ENCODE peak calls at places on chromosomes 7 and 10, in four cellular contexts. K is tibial artery; C is CD8-positive, alpha-beta memory T cell; A is keratinocyte. G is an unnamed sample.

GRCh38 chr10:110568055-110568735 is 700 bp downstream of the SMC3 start:
- DNase-seq in K (peak), C (peak), A (no peak), G (peak)

GRCh38 chr10:60114765-60115586 is 208.6 kb upstream of the CCDC6 start:
- DNase-seq in K (no peak), C (no peak), A (no peak), G (no peak)

GRCh38 chr7:128902761-128903585 is 7.5 kb downstream of the KCP start:
- DNase-seq in K (peak), C (no peak), A (no peak), G (no peak)

GRCh38 chr7:28328161-28328560 is 84.2 kb upstream of the CREB5 start:
- DNase-seq in K (no peak), C (no peak), A (no peak), G (no peak)

GRCh38 chr10:58909881-58910280 is 266.6 kb upstream of the PHYHIPL start:
- DNase-seq in K (no peak), C (no peak), A (no peak), G (no peak)

GRCh38 chr10:72278668-72279393 is 5.1 kb downstream of the DDIT4 start:
- DNase-seq in K (no peak), C (no peak), A (no peak), G (no peak)

GRCh38 chr10:29532256-29532878 is 102.4 kb downstream of the SVIL start:
- DNase-seq in K (no peak), C (no peak), A (no peak), G (no peak)

GRCh38 chr7:88396295-88396947 is 89.7 kb upstream of the STEAP4 start:
- DNase-seq in K (no peak), C (no peak), A (no peak), G (no peak)

GRCh38 chr10:14736600-14737081 is 38.1 kb downstream of the FAM107B start:
- DNase-seq in K (peak), C (no peak), A (no peak), G (no peak)

GRCh38 chr7:116810267-116811116 is 51.9 kb upstream of the CAPZA2 start:
- DNase-seq in K (no peak), C (no peak), A (no peak), G (no peak)

GRCh38 chr10:103193820-103194529 is 903 bp upstream of the NT5C2 start:
- DNase-seq in K (no peak), C (no peak), A (no peak), G (no peak)

GRCh38 chr10:3624367-3624766 is 160.6 kb downstream of the KLF6 start:
- DNase-seq in K (no peak), C (no peak), A (no peak), G (no peak)

GRCh38 chr7:111238891-111239290 is 148.0 kb downstream of the LRRN3 start:
- DNase-seq in K (no peak), C (no peak), A (no peak), G (no peak)

GRCh38 chr10:99906470-99906869 is 103.3 kb downstream of the DNMBP start:
- DNase-seq in K (peak), C (no peak), A (peak), G (no peak)

GRCh38 chr10:17053061-17053460 is 76.5 kb downstream of the CUBN start:
- DNase-seq in K (no peak), C (no peak), A (no peak), G (no peak)

GRCh38 chr7:50502001-50502684 is 52.0 kb upstream of the FIGNL1 start:
- DNase-seq in K (peak), C (no peak), A (peak), G (no peak)

GRCh38 chr10:130802301-130802700 is 509.2 kb downstream of the TCERG1L start:
- DNase-seq in K (no peak), C (no peak), A (no peak), G (no peak)

GRCh38 chr10:31630866-31631567 is 297.6 kb downstream of the ARHGAP12 start:
- DNase-seq in K (no peak), C (no peak), A (no peak), G (no peak)

GRCh38 chr7:133382775-133383559 is 130.1 kb downstream of the EXOC4 start:
- DNase-seq in K (no peak), C (no peak), A (no peak), G (no peak)

GRCh38 chr7:138726288-138726687 is 25.1 kb upstream of the SVOPL start:
- DNase-seq in K (no peak), C (no peak), A (no peak), G (no peak)

GRCh38 chr10:79054203-79055099 is 14.3 kb upstream of the ZMIZ1 start:
- DNase-seq in K (peak), C (no peak), A (no peak), G (no peak)

GRCh38 chr10:107915277-107915634 is 750.8 kb upstream of the SORCS1 start:
- DNase-seq in K (no peak), C (no peak), A (no peak), G (no peak)

GRCh38 chr7:30433506-30433905 is 45.1 kb downstream of the NOD1 start:
- DNase-seq in K (no peak), C (no peak), A (no peak), G (no peak)

GRCh38 chr7:22481726-22482125 is 18.3 kb downstream of the STEAP1B start:
- DNase-seq in K (no peak), C (no peak), A (no peak), G (no peak)

DNA sequence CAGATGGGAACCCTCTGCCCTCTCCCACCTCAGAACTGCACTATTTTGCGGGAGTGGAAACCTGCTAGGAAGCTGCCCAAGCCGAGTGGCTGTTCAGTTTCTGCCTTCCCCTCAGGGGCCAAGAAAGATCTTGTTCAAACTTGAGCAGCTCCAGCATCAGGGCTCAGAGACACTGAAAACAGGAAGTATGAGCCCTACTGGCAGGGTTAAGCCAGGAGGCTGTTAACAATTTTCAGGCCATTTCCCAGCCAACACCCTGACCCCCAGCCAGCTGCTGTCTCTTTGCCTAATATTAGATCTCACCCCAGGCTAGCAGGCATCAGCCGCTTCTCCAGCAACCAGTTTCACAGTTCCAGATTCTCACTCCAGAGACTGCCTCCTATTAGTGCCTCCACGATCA is 9.2 kb downstream of the PLAU start:
- DNase-seq in K (peak), C (no peak), A (no peak), G (no peak)
- H3K27ac ChIP-seq in K (peak), C (no peak), A (peak), G (no peak)

DNA sequence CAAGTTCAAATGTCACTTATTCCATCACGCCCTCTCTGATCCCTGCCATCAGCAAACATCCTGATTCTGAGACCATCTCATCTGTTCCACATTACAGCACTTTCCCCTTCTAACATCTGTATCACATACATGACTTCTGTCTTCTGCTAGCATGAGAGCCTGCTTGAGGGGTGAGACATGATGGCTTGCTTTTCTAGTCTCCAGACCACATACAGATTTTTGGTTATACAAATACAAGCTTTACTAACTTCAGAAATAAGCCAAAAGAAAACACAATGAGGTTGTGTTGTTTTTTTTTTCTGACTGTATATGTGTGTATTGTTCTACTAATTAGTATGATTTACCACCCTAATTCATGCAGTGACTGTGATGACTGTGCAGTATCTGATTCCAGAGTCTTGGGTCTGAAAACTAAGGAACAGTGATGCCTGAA is 34.3 kb downstream of the NAPEPLD start:
- DNase-seq in K (no peak), C (no peak), A (no peak), G (no peak)
- H3K27ac ChIP-seq in K (no peak), C (no peak), A (no peak), G (peak)

DNA sequence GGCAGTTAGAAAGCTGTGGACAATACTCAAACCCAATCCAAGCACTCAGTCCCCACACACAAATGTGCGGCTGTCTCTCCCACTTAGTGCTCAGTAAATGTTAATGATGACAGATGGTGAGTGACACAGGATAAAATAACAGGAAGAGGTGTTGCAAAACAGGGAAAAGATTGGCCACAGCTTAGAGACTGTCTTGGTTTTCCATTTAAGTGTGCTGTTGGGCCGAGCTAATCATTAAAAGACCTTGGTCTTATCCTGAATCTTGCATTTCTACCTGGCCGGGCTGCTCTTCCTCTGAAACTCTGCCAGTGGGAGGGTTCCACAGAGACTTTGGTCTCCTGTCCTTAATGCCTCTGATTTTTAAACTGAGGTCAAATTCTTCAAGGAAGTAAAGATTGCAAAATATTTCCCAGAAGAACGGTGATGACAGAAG is 113.1 kb upstream of the RNF32 start:
- DNase-seq in K (no peak), C (no peak), A (no peak), G (no peak)
- H3K27ac ChIP-seq in K (no peak), C (no peak), A (no peak), G (no peak)

GRCh38 chr10:127976701-127977367 is 69.9 kb downstream of the PTPRE start:
- DNase-seq in K (no peak), C (no peak), A (no peak), G (no peak)
- H3K27ac ChIP-seq in K (peak), C (no peak), A (no peak), G (no peak)

DNA sequence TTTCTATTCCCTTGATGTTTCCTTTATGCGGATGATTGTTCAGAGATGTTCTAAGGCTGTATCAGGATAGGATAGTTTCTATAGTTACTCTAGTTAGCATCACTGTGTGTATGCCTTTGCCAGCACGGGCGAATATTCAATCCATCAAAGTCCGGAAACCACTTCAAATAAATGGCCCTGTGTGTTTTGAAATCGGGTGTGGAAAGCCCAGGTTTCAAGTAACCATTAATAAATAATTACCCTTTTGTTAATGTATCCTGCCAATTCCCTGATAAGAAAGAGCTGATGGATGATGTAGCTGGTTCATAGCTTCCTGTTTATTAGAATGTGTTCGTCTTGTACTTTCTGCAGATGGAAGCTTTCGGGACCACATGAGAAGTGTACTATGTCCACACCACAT is 149.9 kb upstream of the PRKCQ start:
- DNase-seq in K (no peak), C (no peak), A (no peak), G (no peak)
- H3K27ac ChIP-seq in K (no peak), C (no peak), A (peak), G (no peak)

DNA sequence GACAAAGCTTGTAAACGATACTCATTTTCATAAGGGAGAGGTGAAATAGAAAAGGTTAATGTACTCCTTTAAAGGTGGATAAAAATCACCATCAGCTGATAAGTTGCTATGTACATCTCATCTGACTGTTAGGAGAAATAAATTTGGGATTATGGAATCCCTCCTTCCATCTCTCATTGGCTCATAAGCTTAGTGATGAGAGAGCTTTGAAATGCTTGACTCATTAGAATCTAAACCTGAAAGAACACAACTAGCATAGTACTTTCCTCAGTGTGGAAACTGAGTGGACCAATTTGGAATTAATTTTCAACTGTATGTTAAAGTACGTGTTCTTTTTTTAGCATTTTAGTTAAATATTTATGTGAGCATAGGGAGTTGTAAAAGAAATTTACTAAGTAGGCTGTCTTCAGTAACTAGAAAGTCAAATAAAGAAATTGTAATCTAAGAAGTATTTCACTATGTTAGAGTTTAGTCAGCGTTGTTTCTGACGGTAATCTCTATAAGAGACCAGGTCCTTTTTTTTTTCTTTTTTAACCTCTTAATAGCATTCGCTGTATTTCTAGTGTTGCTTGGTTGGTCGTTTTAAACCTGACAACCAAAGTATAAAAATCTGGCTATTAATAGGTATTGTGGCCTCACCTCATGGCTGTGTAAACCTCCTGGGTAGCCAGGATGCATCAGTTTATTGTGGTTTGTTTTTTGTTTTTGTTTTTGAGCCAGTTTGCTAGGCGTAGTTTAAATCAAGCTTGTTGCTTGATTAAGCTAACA is 34.4 kb downstream of the FHIP2A start:
- DNase-seq in K (no peak), C (no peak), A (no peak), G (no peak)
- H3K27ac ChIP-seq in K (no peak), C (no peak), A (peak), G (no peak)